ENCODE peak calls at places on chromosomes 6 and 20, in nine cellular contexts. One of them, this sample, is unnamed.

GRCh38 chr6:157787080-157787479 is 36.0 kb upstream of the SNX9 start:
- DNase-seq in glomerular endothelial cell: no peak
- DNase-seq in central memory CD4-positive, alpha-beta T cell: no peak
- DNase-seq in cerebellar cortex: no peak
- DNase-seq in DMS153: no peak
- DNase-seq in T-cell: no peak
- DNase-seq in hypothalamus: no peak
- DNase-seq in fibroblast of villous mesenchyme: no peak
- DNase-seq in endothelial cell of umbilical vein: no peak
- DNase-seq in this sample: no peak

GRCh38 chr6:26330835-26331808 is 33.9 kb upstream of the BTN3A2 start:
- DNase-seq in cerebellar cortex: peak
- DNase-seq in DMS153: no peak
- DNase-seq in endothelial cell of umbilical vein: peak
- DNase-seq in glomerular endothelial cell: no peak
- DNase-seq in fibroblast of villous mesenchyme: peak
- DNase-seq in central memory CD4-positive, alpha-beta T cell: peak
- DNase-seq in hypothalamus: no peak
- DNase-seq in T-cell: peak
- DNase-seq in this sample: no peak

GRCh38 chr20:56285496-56285895 is 37.0 kb downstream of the MC3R start:
- DNase-seq in DMS153: no peak
- DNase-seq in hypothalamus: no peak
- DNase-seq in central memory CD4-positive, alpha-beta T cell: no peak
- DNase-seq in fibroblast of villous mesenchyme: peak
- DNase-seq in cerebellar cortex: no peak
- DNase-seq in endothelial cell of umbilical vein: no peak
- DNase-seq in T-cell: no peak
- DNase-seq in glomerular endothelial cell: no peak
- DNase-seq in this sample: no peak

GRCh38 chr6:39050453-39051112 is 2.0 kb downstream of the GLP1R start:
- DNase-seq in T-cell: no peak
- DNase-seq in cerebellar cortex: no peak
- DNase-seq in glomerular endothelial cell: no peak
- DNase-seq in DMS153: no peak
- DNase-seq in hypothalamus: no peak
- DNase-seq in endothelial cell of umbilical vein: no peak
- DNase-seq in fibroblast of villous mesenchyme: no peak
- DNase-seq in central memory CD4-positive, alpha-beta T cell: no peak
- DNase-seq in this sample: no peak

GRCh38 chr6:14664112-14664592 is 546.6 kb downstream of the CD83 start:
- DNase-seq in glomerular endothelial cell: no peak
- DNase-seq in hypothalamus: no peak
- DNase-seq in T-cell: peak
- DNase-seq in central memory CD4-positive, alpha-beta T cell: peak
- DNase-seq in DMS153: peak
- DNase-seq in cerebellar cortex: no peak
- DNase-seq in fibroblast of villous mesenchyme: peak
- DNase-seq in endothelial cell of umbilical vein: no peak
- DNase-seq in this sample: no peak

GRCh38 chr6:124372076-124372475 is 568.4 kb downstream of the NKAIN2 start:
- DNase-seq in central memory CD4-positive, alpha-beta T cell: no peak
- DNase-seq in endothelial cell of umbilical vein: no peak
- DNase-seq in DMS153: no peak
- DNase-seq in glomerular endothelial cell: no peak
- DNase-seq in fibroblast of villous mesenchyme: peak
- DNase-seq in T-cell: no peak
- DNase-seq in cerebellar cortex: no peak
- DNase-seq in hypothalamus: no peak
- DNase-seq in this sample: no peak

GRCh38 chr6:90216081-90216977 is 80.3 kb downstream of the BACH2 start:
- DNase-seq in DMS153: no peak
- DNase-seq in glomerular endothelial cell: no peak
- DNase-seq in endothelial cell of umbilical vein: peak
- DNase-seq in hypothalamus: no peak
- DNase-seq in cerebellar cortex: no peak
- DNase-seq in fibroblast of villous mesenchyme: peak
- DNase-seq in T-cell: peak
- DNase-seq in central memory CD4-positive, alpha-beta T cell: peak
- DNase-seq in this sample: no peak

GRCh38 chr6:134299236-134299635 is 18.7 kb downstream of the SGK1 start:
- DNase-seq in hypothalamus: no peak
- DNase-seq in cerebellar cortex: no peak
- DNase-seq in T-cell: no peak
- DNase-seq in endothelial cell of umbilical vein: peak
- DNase-seq in fibroblast of villous mesenchyme: peak
- DNase-seq in DMS153: no peak
- DNase-seq in glomerular endothelial cell: peak
- DNase-seq in central memory CD4-positive, alpha-beta T cell: no peak
- DNase-seq in this sample: no peak

GRCh38 chr6:87029711-87030314 is 65.1 kb downstream of the CGA start:
- DNase-seq in cerebellar cortex: peak
- DNase-seq in hypothalamus: peak
- DNase-seq in fibroblast of villous mesenchyme: peak
- DNase-seq in central memory CD4-positive, alpha-beta T cell: no peak
- DNase-seq in T-cell: no peak
- DNase-seq in glomerular endothelial cell: peak
- DNase-seq in endothelial cell of umbilical vein: peak
- DNase-seq in DMS153: peak
- DNase-seq in this sample: peak

GRCh38 chr20:61186771-61187170 is 65.3 kb upstream of the CDH4 start:
- DNase-seq in glomerular endothelial cell: no peak
- DNase-seq in fibroblast of villous mesenchyme: peak
- DNase-seq in cerebellar cortex: no peak
- DNase-seq in T-cell: no peak
- DNase-seq in central memory CD4-positive, alpha-beta T cell: no peak
- DNase-seq in hypothalamus: no peak
- DNase-seq in endothelial cell of umbilical vein: no peak
- DNase-seq in DMS153: no peak
- DNase-seq in this sample: no peak

GRCh38 chr20:5870462-5871021 is 79.8 kb downstream of the TRMT6 start:
- DNase-seq in T-cell: no peak
- DNase-seq in fibroblast of villous mesenchyme: peak
- DNase-seq in hypothalamus: no peak
- DNase-seq in cerebellar cortex: peak
- DNase-seq in glomerular endothelial cell: no peak
- DNase-seq in central memory CD4-positive, alpha-beta T cell: no peak
- DNase-seq in endothelial cell of umbilical vein: no peak
- DNase-seq in DMS153: no peak
- DNase-seq in this sample: no peak

GRCh38 chr20:14264869-14265268 is 72.5 kb downstream of the FLRT3 start:
- DNase-seq in fibroblast of villous mesenchyme: peak
- DNase-seq in hypothalamus: no peak
- DNase-seq in central memory CD4-positive, alpha-beta T cell: no peak
- DNase-seq in endothelial cell of umbilical vein: no peak
- DNase-seq in glomerular endothelial cell: no peak
- DNase-seq in DMS153: no peak
- DNase-seq in T-cell: no peak
- DNase-seq in cerebellar cortex: no peak
- DNase-seq in this sample: no peak

GRCh38 chr20:7585126-7585679 is 355.1 kb downstream of the HAO1 start:
- DNase-seq in hypothalamus: no peak
- DNase-seq in central memory CD4-positive, alpha-beta T cell: no peak
- DNase-seq in DMS153: peak
- DNase-seq in T-cell: no peak
- DNase-seq in fibroblast of villous mesenchyme: no peak
- DNase-seq in glomerular endothelial cell: no peak
- DNase-seq in endothelial cell of umbilical vein: no peak
- DNase-seq in cerebellar cortex: no peak
- DNase-seq in this sample: no peak

GRCh38 chr6:79544939-79545450 is 7.8 kb upstream of the LCA5 start:
- DNase-seq in hypothalamus: peak
- DNase-seq in central memory CD4-positive, alpha-beta T cell: no peak
- DNase-seq in endothelial cell of umbilical vein: peak
- DNase-seq in T-cell: peak
- DNase-seq in fibroblast of villous mesenchyme: peak
- DNase-seq in DMS153: peak
- DNase-seq in glomerular endothelial cell: peak
- DNase-seq in cerebellar cortex: peak
- DNase-seq in this sample: peak

GRCh38 chr6:100695445-100695844 is 185.7 kb downstream of the ASCC3 start:
- DNase-seq in cerebellar cortex: no peak
- DNase-seq in fibroblast of villous mesenchyme: no peak
- DNase-seq in endothelial cell of umbilical vein: no peak
- DNase-seq in central memory CD4-positive, alpha-beta T cell: no peak
- DNase-seq in DMS153: no peak
- DNase-seq in T-cell: no peak
- DNase-seq in glomerular endothelial cell: no peak
- DNase-seq in hypothalamus: no peak
- DNase-seq in this sample: no peak

GRCh38 chr20:14582855-14583254 is 245.4 kb upstream of the FLRT3 start:
- DNase-seq in glomerular endothelial cell: no peak
- DNase-seq in central memory CD4-positive, alpha-beta T cell: no peak
- DNase-seq in DMS153: no peak
- DNase-seq in fibroblast of villous mesenchyme: no peak
- DNase-seq in T-cell: no peak
- DNase-seq in endothelial cell of umbilical vein: no peak
- DNase-seq in cerebellar cortex: no peak
- DNase-seq in hypothalamus: no peak
- DNase-seq in this sample: no peak

GRCh38 chr20:8803065-8803464 is 265.8 kb upstream of the PLCB4 start:
- DNase-seq in central memory CD4-positive, alpha-beta T cell: no peak
- DNase-seq in cerebellar cortex: no peak
- DNase-seq in endothelial cell of umbilical vein: peak
- DNase-seq in T-cell: no peak
- DNase-seq in hypothalamus: no peak
- DNase-seq in DMS153: peak
- DNase-seq in fibroblast of villous mesenchyme: no peak
- DNase-seq in glomerular endothelial cell: no peak
- DNase-seq in this sample: no peak

GRCh38 chr6:13480631-13481501 is 6.5 kb downstream of the GFOD1 start:
- DNase-seq in hypothalamus: no peak
- DNase-seq in endothelial cell of umbilical vein: peak
- DNase-seq in fibroblast of villous mesenchyme: no peak
- DNase-seq in central memory CD4-positive, alpha-beta T cell: no peak
- DNase-seq in cerebellar cortex: peak
- DNase-seq in glomerular endothelial cell: no peak
- DNase-seq in DMS153: no peak
- DNase-seq in T-cell: no peak
- DNase-seq in this sample: no peak

GRCh38 chr20:44069203-44069931 is 117.6 kb downstream of the JPH2 start:
- DNase-seq in hypothalamus: no peak
- DNase-seq in glomerular endothelial cell: no peak
- DNase-seq in DMS153: no peak
- DNase-seq in endothelial cell of umbilical vein: no peak
- DNase-seq in cerebellar cortex: no peak
- DNase-seq in fibroblast of villous mesenchyme: no peak
- DNase-seq in central memory CD4-positive, alpha-beta T cell: peak
- DNase-seq in T-cell: peak
- DNase-seq in this sample: no peak

GRCh38 chr20:25008388-25009217 is 16.1 kb upstream of the APMAP start:
- DNase-seq in DMS153: no peak
- DNase-seq in endothelial cell of umbilical vein: no peak
- DNase-seq in T-cell: no peak
- DNase-seq in glomerular endothelial cell: no peak
- DNase-seq in central memory CD4-positive, alpha-beta T cell: no peak
- DNase-seq in cerebellar cortex: no peak
- DNase-seq in hypothalamus: no peak
- DNase-seq in fibroblast of villous mesenchyme: no peak
- DNase-seq in this sample: no peak

GRCh38 chr6:54981647-54982046 is 135.1 kb downstream of the FAM83B start:
- DNase-seq in fibroblast of villous mesenchyme: no peak
- DNase-seq in endothelial cell of umbilical vein: no peak
- DNase-seq in central memory CD4-positive, alpha-beta T cell: no peak
- DNase-seq in cerebellar cortex: no peak
- DNase-seq in glomerular endothelial cell: no peak
- DNase-seq in T-cell: no peak
- DNase-seq in DMS153: no peak
- DNase-seq in hypothalamus: no peak
- DNase-seq in this sample: no peak

GRCh38 chr6:69907981-69908498 is 41.7 kb downstream of the COL19A1 start:
- DNase-seq in fibroblast of villous mesenchyme: peak
- DNase-seq in DMS153: no peak
- DNase-seq in glomerular endothelial cell: no peak
- DNase-seq in cerebellar cortex: no peak
- DNase-seq in central memory CD4-positive, alpha-beta T cell: no peak
- DNase-seq in hypothalamus: no peak
- DNase-seq in T-cell: no peak
- DNase-seq in endothelial cell of umbilical vein: no peak
- DNase-seq in this sample: no peak

GRCh38 chr6:131911951-131912350 is 39.2 kb downstream of the CCN2 start:
- DNase-seq in DMS153: no peak
- DNase-seq in endothelial cell of umbilical vein: no peak
- DNase-seq in central memory CD4-positive, alpha-beta T cell: no peak
- DNase-seq in fibroblast of villous mesenchyme: peak
- DNase-seq in hypothalamus: no peak
- DNase-seq in glomerular endothelial cell: no peak
- DNase-seq in T-cell: no peak
- DNase-seq in cerebellar cortex: no peak
- DNase-seq in this sample: no peak

GRCh38 chr6:88780714-88781389 is 182.6 kb downstream of the RNGTT start:
- DNase-seq in fibroblast of villous mesenchyme: peak
- DNase-seq in endothelial cell of umbilical vein: peak
- DNase-seq in cerebellar cortex: peak
- DNase-seq in T-cell: peak
- DNase-seq in glomerular endothelial cell: peak
- DNase-seq in central memory CD4-positive, alpha-beta T cell: peak
- DNase-seq in hypothalamus: peak
- DNase-seq in DMS153: peak
- DNase-seq in this sample: peak

GRCh38 chr6:9064156-9064555 is 628.8 kb upstream of the SLC35B3 start:
- DNase-seq in glomerular endothelial cell: no peak
- DNase-seq in cerebellar cortex: no peak
- DNase-seq in central memory CD4-positive, alpha-beta T cell: no peak
- DNase-seq in endothelial cell of umbilical vein: no peak
- DNase-seq in fibroblast of villous mesenchyme: no peak
- DNase-seq in T-cell: no peak
- DNase-seq in hypothalamus: no peak
- DNase-seq in DMS153: peak
- DNase-seq in this sample: no peak

GRCh38 chr6:135983720-135984343 is 132.3 kb downstream of the PDE7B start:
- DNase-seq in T-cell: no peak
- DNase-seq in central memory CD4-positive, alpha-beta T cell: no peak
- DNase-seq in endothelial cell of umbilical vein: no peak
- DNase-seq in fibroblast of villous mesenchyme: no peak
- DNase-seq in cerebellar cortex: no peak
- DNase-seq in DMS153: no peak
- DNase-seq in glomerular endothelial cell: no peak
- DNase-seq in hypothalamus: no peak
- DNase-seq in this sample: no peak

GRCh38 chr20:58011947-58012610 is 216.4 kb downstream of the ANKRD60 start:
- DNase-seq in central memory CD4-positive, alpha-beta T cell: no peak
- DNase-seq in cerebellar cortex: no peak
- DNase-seq in hypothalamus: no peak
- DNase-seq in T-cell: no peak
- DNase-seq in fibroblast of villous mesenchyme: no peak
- DNase-seq in glomerular endothelial cell: no peak
- DNase-seq in endothelial cell of umbilical vein: no peak
- DNase-seq in DMS153: no peak
- DNase-seq in this sample: no peak

GRCh38 chr20:35020108-35021031 is 64.7 kb downstream of the MYH7B start:
- DNase-seq in hypothalamus: no peak
- DNase-seq in endothelial cell of umbilical vein: no peak
- DNase-seq in fibroblast of villous mesenchyme: peak
- DNase-seq in T-cell: no peak
- DNase-seq in DMS153: no peak
- DNase-seq in central memory CD4-positive, alpha-beta T cell: no peak
- DNase-seq in cerebellar cortex: no peak
- DNase-seq in glomerular endothelial cell: no peak
- DNase-seq in this sample: no peak

GRCh38 chr6:33702345-33702977 is 9.0 kb downstream of the UQCC2 start:
- DNase-seq in DMS153: no peak
- DNase-seq in central memory CD4-positive, alpha-beta T cell: no peak
- DNase-seq in fibroblast of villous mesenchyme: peak
- DNase-seq in hypothalamus: no peak
- DNase-seq in T-cell: no peak
- DNase-seq in endothelial cell of umbilical vein: peak
- DNase-seq in glomerular endothelial cell: no peak
- DNase-seq in cerebellar cortex: peak
- DNase-seq in this sample: peak

GRCh38 chr6:94902974-94903628 is 674.2 kb upstream of the MANEA start:
- DNase-seq in endothelial cell of umbilical vein: no peak
- DNase-seq in hypothalamus: no peak
- DNase-seq in central memory CD4-positive, alpha-beta T cell: no peak
- DNase-seq in fibroblast of villous mesenchyme: no peak
- DNase-seq in cerebellar cortex: no peak
- DNase-seq in DMS153: no peak
- DNase-seq in T-cell: no peak
- DNase-seq in glomerular endothelial cell: no peak
- DNase-seq in this sample: no peak

GRCh38 chr6:132964101-132964867 is 149.9 kb downstream of the RPS12 start:
- DNase-seq in endothelial cell of umbilical vein: peak
- DNase-seq in cerebellar cortex: no peak
- DNase-seq in hypothalamus: no peak
- DNase-seq in DMS153: peak
- DNase-seq in fibroblast of villous mesenchyme: no peak
- DNase-seq in T-cell: no peak
- DNase-seq in central memory CD4-positive, alpha-beta T cell: no peak
- DNase-seq in glomerular endothelial cell: peak
- DNase-seq in this sample: no peak